ENCODE peak calls at places on chromosomes 2 and 18, in ten cellular contexts. One of them, this sample, is unnamed.
A peak's percentile ranks its signal among the peaks of the same experiment; 100 is the strongest.

GRCh38 chr18:52829876-52830390 is 489.9 kb downstream of the DCC start:
- DNase-seq in heart right ventricle: no peak
- DNase-seq in CD8-positive, alpha-beta T cell: no peak
- DNase-seq in fibroblast of lung: no peak
- DNase-seq in IMR-90: no peak
- DNase-seq in cardiac muscle cell: no peak
- DNase-seq in kidney: no peak
- DNase-seq in hepatocyte: no peak
- DNase-seq in psoas muscle: no peak
- DNase-seq in sigmoid colon: no peak
- DNase-seq in this sample: no peak

GRCh38 chr2:159613515-159614336 is 2.6 kb downstream of the BAZ2B start:
- DNase-seq in heart right ventricle: no peak
- DNase-seq in CD8-positive, alpha-beta T cell: no peak
- DNase-seq in fibroblast of lung: peak; percentile 65
- DNase-seq in IMR-90: peak; percentile 53
- DNase-seq in cardiac muscle cell: no peak
- DNase-seq in kidney: no peak
- DNase-seq in hepatocyte: peak; percentile 26
- DNase-seq in psoas muscle: no peak
- DNase-seq in sigmoid colon: no peak
- DNase-seq in this sample: no peak

GRCh38 chr2:211944572-211944971 is 594.0 kb downstream of the ERBB4 start:
- DNase-seq in heart right ventricle: no peak
- DNase-seq in CD8-positive, alpha-beta T cell: no peak
- DNase-seq in fibroblast of lung: no peak
- DNase-seq in IMR-90: no peak
- DNase-seq in cardiac muscle cell: no peak
- DNase-seq in kidney: no peak
- DNase-seq in hepatocyte: no peak
- DNase-seq in psoas muscle: no peak
- DNase-seq in sigmoid colon: no peak
- DNase-seq in this sample: no peak

GRCh38 chr2:238290079-238290478 is 1.7 kb upstream of the PER2 start:
- DNase-seq in heart right ventricle: peak; percentile 75
- DNase-seq in CD8-positive, alpha-beta T cell: peak; percentile 44
- DNase-seq in fibroblast of lung: no peak
- DNase-seq in IMR-90: no peak
- DNase-seq in cardiac muscle cell: peak; percentile 62
- DNase-seq in kidney: no peak
- DNase-seq in hepatocyte: peak; percentile 84
- DNase-seq in psoas muscle: peak; percentile 40
- DNase-seq in sigmoid colon: peak; percentile 72
- DNase-seq in this sample: peak; percentile 79

GRCh38 chr18:48667276-48668254 is 128.7 kb downstream of the CTIF start:
- DNase-seq in heart right ventricle: no peak
- DNase-seq in CD8-positive, alpha-beta T cell: no peak
- DNase-seq in fibroblast of lung: no peak
- DNase-seq in IMR-90: peak; percentile 49
- DNase-seq in cardiac muscle cell: peak; percentile 41
- DNase-seq in kidney: no peak
- DNase-seq in hepatocyte: peak; percentile 39
- DNase-seq in psoas muscle: no peak
- DNase-seq in sigmoid colon: no peak
- DNase-seq in this sample: peak; percentile 13

GRCh38 chr18:2657788-2658458 is 2.4 kb downstream of the SMCHD1 start:
- DNase-seq in heart right ventricle: no peak
- DNase-seq in CD8-positive, alpha-beta T cell: no peak
- DNase-seq in fibroblast of lung: peak; percentile 89
- DNase-seq in IMR-90: peak; percentile 94
- DNase-seq in cardiac muscle cell: no peak
- DNase-seq in kidney: no peak
- DNase-seq in hepatocyte: peak; percentile 81
- DNase-seq in psoas muscle: no peak
- DNase-seq in sigmoid colon: no peak
- DNase-seq in this sample: no peak

GRCh38 chr2:102703305-102703704 is 58.5 kb upstream of the TMEM182 start:
- DNase-seq in heart right ventricle: no peak
- DNase-seq in CD8-positive, alpha-beta T cell: no peak
- DNase-seq in fibroblast of lung: no peak
- DNase-seq in IMR-90: no peak
- DNase-seq in cardiac muscle cell: no peak
- DNase-seq in kidney: no peak
- DNase-seq in hepatocyte: no peak
- DNase-seq in psoas muscle: no peak
- DNase-seq in sigmoid colon: no peak
- DNase-seq in this sample: no peak

GRCh38 chr18:66510357-66511027 is 93.4 kb downstream of the CDH19 start:
- DNase-seq in heart right ventricle: no peak
- DNase-seq in CD8-positive, alpha-beta T cell: no peak
- DNase-seq in fibroblast of lung: no peak
- DNase-seq in IMR-90: no peak
- DNase-seq in cardiac muscle cell: no peak
- DNase-seq in kidney: no peak
- DNase-seq in hepatocyte: no peak
- DNase-seq in psoas muscle: no peak
- DNase-seq in sigmoid colon: no peak
- DNase-seq in this sample: no peak

GRCh38 chr2:75627902-75628504 is 18.6 kb upstream of the MRPL19 start:
- DNase-seq in heart right ventricle: peak; percentile 56
- DNase-seq in CD8-positive, alpha-beta T cell: peak; percentile 65
- DNase-seq in fibroblast of lung: peak; percentile 76
- DNase-seq in IMR-90: peak; percentile 80
- DNase-seq in cardiac muscle cell: peak; percentile 87
- DNase-seq in kidney: peak; percentile 85
- DNase-seq in hepatocyte: peak; percentile 90
- DNase-seq in psoas muscle: peak; percentile 59
- DNase-seq in sigmoid colon: peak; percentile 73
- DNase-seq in this sample: peak; percentile 89

GRCh38 chr2:234705108-234705507 is 208.2 kb upstream of the ARL4C start:
- DNase-seq in heart right ventricle: no peak
- DNase-seq in CD8-positive, alpha-beta T cell: no peak
- DNase-seq in fibroblast of lung: peak; percentile 55
- DNase-seq in IMR-90: peak; percentile 85
- DNase-seq in cardiac muscle cell: no peak
- DNase-seq in kidney: no peak
- DNase-seq in hepatocyte: no peak
- DNase-seq in psoas muscle: no peak
- DNase-seq in sigmoid colon: no peak
- DNase-seq in this sample: no peak

GRCh38 chr18:13241083-13241892 is 22.7 kb downstream of the LDLRAD4 start:
- DNase-seq in heart right ventricle: no peak
- DNase-seq in CD8-positive, alpha-beta T cell: no peak
- DNase-seq in fibroblast of lung: no peak
- DNase-seq in IMR-90: no peak
- DNase-seq in cardiac muscle cell: no peak
- DNase-seq in kidney: no peak
- DNase-seq in hepatocyte: no peak
- DNase-seq in psoas muscle: no peak
- DNase-seq in sigmoid colon: peak; percentile 53
- DNase-seq in this sample: no peak

GRCh38 chr2:218886461-218886947 is 5.9 kb downstream of the WNT10A start:
- DNase-seq in heart right ventricle: no peak
- DNase-seq in CD8-positive, alpha-beta T cell: no peak
- DNase-seq in fibroblast of lung: no peak
- DNase-seq in IMR-90: no peak
- DNase-seq in cardiac muscle cell: no peak
- DNase-seq in kidney: peak; percentile 67
- DNase-seq in hepatocyte: no peak
- DNase-seq in psoas muscle: no peak
- DNase-seq in sigmoid colon: no peak
- DNase-seq in this sample: no peak
- H3K27ac ChIP-seq in heart right ventricle: no peak overlapping the region
- H3K27ac ChIP-seq in CD8-positive, alpha-beta T cell: no peak overlapping the region
- H3K27ac ChIP-seq in fibroblast of lung: no peak overlapping the region
- H3K27ac ChIP-seq in IMR-90: no peak overlapping the region
- H3K27ac ChIP-seq in cardiac muscle cell: no peak overlapping the region
- H3K27ac ChIP-seq in kidney: no peak overlapping the region
- H3K27ac ChIP-seq in hepatocyte: no peak overlapping the region
- H3K27ac ChIP-seq in psoas muscle: no peak overlapping the region
- H3K27ac ChIP-seq in sigmoid colon: no peak overlapping the region
- H3K27ac ChIP-seq in this sample: no peak overlapping the region

GRCh38 chr18:76463358-76463757 is 31.7 kb downstream of the ZNF516 start:
- DNase-seq in heart right ventricle: no peak
- DNase-seq in CD8-positive, alpha-beta T cell: no peak
- DNase-seq in fibroblast of lung: no peak
- DNase-seq in IMR-90: no peak
- DNase-seq in cardiac muscle cell: no peak
- DNase-seq in kidney: no peak
- DNase-seq in hepatocyte: no peak
- DNase-seq in psoas muscle: no peak
- DNase-seq in sigmoid colon: no peak
- DNase-seq in this sample: no peak

GRCh38 chr18:76465630-76466409 is 29.2 kb downstream of the ZNF516 start:
- DNase-seq in heart right ventricle: no peak
- DNase-seq in CD8-positive, alpha-beta T cell: no peak
- DNase-seq in fibroblast of lung: no peak
- DNase-seq in IMR-90: no peak
- DNase-seq in cardiac muscle cell: no peak
- DNase-seq in kidney: no peak
- DNase-seq in hepatocyte: no peak
- DNase-seq in psoas muscle: no peak
- DNase-seq in sigmoid colon: peak; percentile 55
- DNase-seq in this sample: no peak

GRCh38 chr18:76466410-76466991 is 28.5 kb downstream of the ZNF516 start:
- DNase-seq in heart right ventricle: no peak
- DNase-seq in CD8-positive, alpha-beta T cell: no peak
- DNase-seq in fibroblast of lung: no peak
- DNase-seq in IMR-90: no peak
- DNase-seq in cardiac muscle cell: no peak
- DNase-seq in kidney: peak; percentile 72
- DNase-seq in hepatocyte: no peak
- DNase-seq in psoas muscle: no peak
- DNase-seq in sigmoid colon: peak; percentile 65
- DNase-seq in this sample: peak; percentile 14

GRCh38 chr18:76463872-76464271 is 31.2 kb downstream of the ZNF516 start:
- DNase-seq in heart right ventricle: no peak
- DNase-seq in CD8-positive, alpha-beta T cell: no peak
- DNase-seq in fibroblast of lung: no peak
- DNase-seq in IMR-90: no peak
- DNase-seq in cardiac muscle cell: no peak
- DNase-seq in kidney: no peak
- DNase-seq in hepatocyte: no peak
- DNase-seq in psoas muscle: no peak
- DNase-seq in sigmoid colon: no peak
- DNase-seq in this sample: no peak

GRCh38 chr18:76464281-76465259 is 30.5 kb downstream of the ZNF516 start:
- DNase-seq in heart right ventricle: no peak
- DNase-seq in CD8-positive, alpha-beta T cell: no peak
- DNase-seq in fibroblast of lung: no peak
- DNase-seq in IMR-90: no peak
- DNase-seq in cardiac muscle cell: no peak
- DNase-seq in kidney: no peak
- DNase-seq in hepatocyte: no peak
- DNase-seq in psoas muscle: no peak
- DNase-seq in sigmoid colon: peak; percentile 41
- DNase-seq in this sample: no peak
- H3K4me3 ChIP-seq in heart right ventricle: no peak overlapping the region
- H3K4me3 ChIP-seq in CD8-positive, alpha-beta T cell: no peak overlapping the region
- H3K4me3 ChIP-seq in fibroblast of lung: no peak overlapping the region
- H3K4me3 ChIP-seq in IMR-90: no peak overlapping the region
- H3K4me3 ChIP-seq in cardiac muscle cell: no peak overlapping the region
- H3K4me3 ChIP-seq in kidney: no peak overlapping the region
- H3K4me3 ChIP-seq in hepatocyte: no peak overlapping the region
- H3K4me3 ChIP-seq in psoas muscle: no peak overlapping the region
- H3K4me3 ChIP-seq in sigmoid colon: no peak overlapping the region
- H3K4me3 ChIP-seq in this sample: no peak overlapping the region

GRCh38 chr2:61470965-61471904 is at the start of gene USP34:
- DNase-seq in heart right ventricle: peak; percentile 96
- DNase-seq in CD8-positive, alpha-beta T cell: peak; percentile 92
- DNase-seq in fibroblast of lung: peak; percentile 95
- DNase-seq in IMR-90: peak; percentile 95
- DNase-seq in cardiac muscle cell: peak; percentile 96
- DNase-seq in kidney: peak; percentile 99
- DNase-seq in hepatocyte: peak; percentile 97
- DNase-seq in psoas muscle: peak; percentile 96
- DNase-seq in sigmoid colon: peak; percentile 97
- DNase-seq in this sample: peak; percentile 95
- TF ChIP-seq CTCF in heart right ventricle: no peak
- TF ChIP-seq CTCF in CD8-positive, alpha-beta T cell: no peak
- TF ChIP-seq CTCF in fibroblast of lung: no peak
- TF ChIP-seq CTCF in IMR-90: no peak
- TF ChIP-seq CTCF in cardiac muscle cell: no peak
- TF ChIP-seq CTCF in kidney: peak; percentile 13
- TF ChIP-seq CTCF in hepatocyte: no peak
- TF ChIP-seq CTCF in psoas muscle: no peak
- TF ChIP-seq CTCF in sigmoid colon: no peak
- TF ChIP-seq CTCF in this sample: no peak

GRCh38 chr2:7018767-7019166 is 101.6 kb downstream of the RNF144A start:
- DNase-seq in heart right ventricle: no peak
- DNase-seq in CD8-positive, alpha-beta T cell: no peak
- DNase-seq in fibroblast of lung: no peak
- DNase-seq in IMR-90: no peak
- DNase-seq in cardiac muscle cell: no peak
- DNase-seq in kidney: peak; percentile 67
- DNase-seq in hepatocyte: no peak
- DNase-seq in psoas muscle: no peak
- DNase-seq in sigmoid colon: no peak
- DNase-seq in this sample: no peak

GRCh38 chr2:7020939-7021470 is 103.8 kb downstream of the RNF144A start:
- DNase-seq in heart right ventricle: no peak
- DNase-seq in CD8-positive, alpha-beta T cell: no peak
- DNase-seq in fibroblast of lung: no peak
- DNase-seq in IMR-90: no peak
- DNase-seq in cardiac muscle cell: no peak
- DNase-seq in kidney: peak; percentile 57
- DNase-seq in hepatocyte: no peak
- DNase-seq in psoas muscle: no peak
- DNase-seq in sigmoid colon: no peak
- DNase-seq in this sample: no peak

GRCh38 chr2:7020059-7020458 is 102.8 kb downstream of the RNF144A start:
- DNase-seq in heart right ventricle: no peak
- DNase-seq in CD8-positive, alpha-beta T cell: no peak
- DNase-seq in fibroblast of lung: no peak
- DNase-seq in IMR-90: no peak
- DNase-seq in cardiac muscle cell: no peak
- DNase-seq in kidney: peak; percentile 51
- DNase-seq in hepatocyte: no peak
- DNase-seq in psoas muscle: no peak
- DNase-seq in sigmoid colon: no peak
- DNase-seq in this sample: no peak

GRCh38 chr2:7019191-7019590 is 102.0 kb downstream of the RNF144A start:
- DNase-seq in heart right ventricle: no peak
- DNase-seq in CD8-positive, alpha-beta T cell: no peak
- DNase-seq in fibroblast of lung: no peak
- DNase-seq in IMR-90: no peak
- DNase-seq in cardiac muscle cell: no peak
- DNase-seq in kidney: peak; percentile 68
- DNase-seq in hepatocyte: no peak
- DNase-seq in psoas muscle: no peak
- DNase-seq in sigmoid colon: no peak
- DNase-seq in this sample: no peak

DNA sequence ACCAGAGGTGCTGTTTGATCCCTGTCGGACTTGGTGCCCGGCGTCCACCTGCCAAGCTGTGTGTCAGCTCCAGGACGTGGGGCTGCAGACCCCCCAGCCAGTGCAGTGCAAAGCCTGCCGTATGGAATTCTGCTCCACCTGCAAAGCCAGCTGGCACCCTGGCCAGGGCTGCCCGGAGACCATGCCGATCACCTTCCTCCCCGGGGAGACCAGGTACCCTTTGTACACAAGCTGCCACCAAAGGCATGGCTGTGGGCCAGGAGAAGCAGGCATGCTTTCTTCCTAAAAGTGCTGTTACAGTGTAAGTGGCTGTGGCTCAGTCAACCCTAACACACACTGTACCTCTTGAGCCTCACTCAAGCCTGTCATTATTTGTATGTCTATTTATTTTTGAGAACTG is 103.3 kb downstream of the RNF144A start:
- DNase-seq in heart right ventricle: no peak
- DNase-seq in CD8-positive, alpha-beta T cell: no peak
- DNase-seq in fibroblast of lung: no peak
- DNase-seq in IMR-90: no peak
- DNase-seq in cardiac muscle cell: no peak
- DNase-seq in kidney: peak; percentile 49
- DNase-seq in hepatocyte: no peak
- DNase-seq in psoas muscle: no peak
- DNase-seq in sigmoid colon: no peak
- DNase-seq in this sample: no peak
- H3K27ac ChIP-seq in heart right ventricle: no peak overlapping the region
- H3K27ac ChIP-seq in CD8-positive, alpha-beta T cell: no peak overlapping the region
- H3K27ac ChIP-seq in fibroblast of lung: no peak overlapping the region
- H3K27ac ChIP-seq in IMR-90: no peak overlapping the region
- H3K27ac ChIP-seq in cardiac muscle cell: no peak overlapping the region
- H3K27ac ChIP-seq in kidney: no peak overlapping the region
- H3K27ac ChIP-seq in hepatocyte: no peak overlapping the region
- H3K27ac ChIP-seq in psoas muscle: no peak overlapping the region
- H3K27ac ChIP-seq in sigmoid colon: no peak overlapping the region
- H3K27ac ChIP-seq in this sample: no peak overlapping the region